ENCODE peak calls at places on chromosome 3, in six cellular contexts. Z is sigmoid colon, M is GM23338, K is mucosa of descending colon, O is lower lobe of right lung, B is left ventricle myocardium inferior. A is an unnamed sample.

GRCh38 chr3:43689766-43690399 is 855 bp upstream of the ABHD5 start:
- DNase-seq in Z (no peak), M (no peak), K (no peak), O (no peak), B (no peak), A (no peak)

GRCh38 chr3:106025151-106025722 is 156.4 kb upstream of the CBLB start:
- DNase-seq in Z (no peak), M (no peak), K (peak), O (peak), B (peak), A (no peak)

GRCh38 chr3:137768361-137769320 is 4.5 kb downstream of the SOX14 start:
- DNase-seq in Z (no peak), M (peak), K (no peak), O (no peak), B (no peak), A (no peak)

GRCh38 chr3:128133273-128133883 is 9.8 kb upstream of the RUVBL1 start:
- DNase-seq in Z (no peak), M (peak), K (peak), O (no peak), B (no peak), A (no peak)

GRCh38 chr3:140342668-140343067 is 335.2 kb upstream of the TRIM42 start:
- DNase-seq in Z (no peak), M (no peak), K (no peak), O (no peak), B (no peak), A (no peak)

GRCh38 chr3:158508481-158508880 is 62.5 kb upstream of the MLF1 start:
- DNase-seq in Z (no peak), M (no peak), K (no peak), O (no peak), B (no peak), A (no peak)

GRCh38 chr3:185534511-185534910 is 17.9 kb downstream of the LIPH start:
- DNase-seq in Z (no peak), M (no peak), K (no peak), O (no peak), B (no peak), A (no peak)

GRCh38 chr3:42652251-42652610 is 1.3 kb upstream of the ZBTB47 start:
- DNase-seq in Z (no peak), M (no peak), K (no peak), O (no peak), B (no peak), A (no peak)

GRCh38 chr3:127749787-127750225 is 72.5 kb downstream of the MGLL start:
- DNase-seq in Z (no peak), M (peak), K (no peak), O (no peak), B (no peak), A (no peak)

GRCh38 chr3:144332866-144333265 is 361.2 kb downstream of the DIPK2A start:
- DNase-seq in Z (no peak), M (no peak), K (no peak), O (no peak), B (no peak), A (no peak)

GRCh38 chr3:108343479-108343870 is 47.1 kb downstream of the HHLA2 start:
- DNase-seq in Z (no peak), M (no peak), K (no peak), O (no peak), B (no peak), A (no peak)

GRCh38 chr3:178711753-178712152 is 175.5 kb downstream of the KCNMB2 start:
- DNase-seq in Z (no peak), M (no peak), K (no peak), O (no peak), B (no peak), A (no peak)

GRCh38 chr3:137767146-137768020 is 3.3 kb downstream of the SOX14 start:
- DNase-seq in Z (no peak), M (peak), K (no peak), O (no peak), B (no peak), A (no peak)

GRCh38 chr3:126212629-126213375 is 32.4 kb upstream of the ALDH1L1 start:
- DNase-seq in Z (peak), M (peak), K (peak), O (peak), B (peak), A (no peak)

GRCh38 chr3:43525941-43526607 is 95.7 kb downstream of the ANO10 start:
- DNase-seq in Z (no peak), M (no peak), K (no peak), O (no peak), B (no peak), A (no peak)

GRCh38 chr3:161423911-161424522 is 52.7 kb upstream of the SPTSSB start:
- DNase-seq in Z (no peak), M (peak), K (no peak), O (no peak), B (no peak), A (no peak)

GRCh38 chr3:115428825-115429224 is 194.5 kb upstream of the GAP43 start:
- DNase-seq in Z (no peak), M (peak), K (no peak), O (no peak), B (no peak), A (no peak)

GRCh38 chr3:94615275-94616065 is 552.6 kb downstream of the NSUN3 start:
- DNase-seq in Z (no peak), M (no peak), K (no peak), O (no peak), B (no peak), A (no peak)

GRCh38 chr3:134605506-134605905 is 45.3 kb downstream of the KY start:
- DNase-seq in Z (no peak), M (no peak), K (no peak), O (no peak), B (no peak), A (no peak)

GRCh38 chr3:11138371-11138770 is 15.9 kb upstream of the HRH1 start:
- DNase-seq in Z (no peak), M (no peak), K (no peak), O (no peak), B (no peak), A (no peak)

GRCh38 chr3:48088056-48088748 is 72.0 kb upstream of the MAP4 start:
- DNase-seq in Z (peak), M (peak), K (no peak), O (no peak), B (no peak), A (no peak)

GRCh38 chr3:169245631-169246030 is 417.9 kb downstream of the MECOM start:
- DNase-seq in Z (no peak), M (no peak), K (no peak), O (no peak), B (no peak), A (no peak)

GRCh38 chr3:72279068-72279598 is 494.2 kb upstream of the PROK2 start:
- DNase-seq in Z (no peak), M (no peak), K (no peak), O (no peak), B (no peak), A (no peak)

GRCh38 chr3:69320867-69321266 is 65.0 kb downstream of the FRMD4B start:
- DNase-seq in Z (peak), M (no peak), K (peak), O (no peak), B (peak), A (no peak)

GRCh38 chr3:176505878-176506621 is 691.2 kb downstream of the TBL1XR1 start:
- DNase-seq in Z (no peak), M (peak), K (no peak), O (no peak), B (no peak), A (no peak)

GRCh38 chr3:76765526-76765925 is 274.4 kb upstream of the ROBO2 start:
- DNase-seq in Z (no peak), M (no peak), K (no peak), O (no peak), B (no peak), A (no peak)

GRCh38 chr3:150136242-150136641 is 165.5 kb upstream of the PFN2 start:
- DNase-seq in Z (no peak), M (no peak), K (no peak), O (no peak), B (no peak), A (no peak)

GRCh38 chr3:141388823-141389617 is 20.7 kb downstream of the ZBTB38 start:
- DNase-seq in Z (no peak), M (no peak), K (no peak), O (no peak), B (no peak), A (no peak)

GRCh38 chr3:187315872-187316271 is 24.3 kb upstream of the MASP1 start:
- DNase-seq in Z (no peak), M (no peak), K (no peak), O (no peak), B (no peak), A (no peak)

GRCh38 chr3:71680588-71680987 is 44.6 kb downstream of the EIF4E3 start:
- DNase-seq in Z (no peak), M (no peak), K (peak), O (no peak), B (no peak), A (no peak)

GRCh38 chr3:171788546-171789351 is 21.5 kb downstream of the PLD1 start:
- DNase-seq in Z (no peak), M (no peak), K (no peak), O (no peak), B (no peak), A (peak)
- TF ChIP-seq CTCF in Z (no peak), M (no peak), K (no peak), O (no peak), B (no peak), A (no peak)

GRCh38 chr3:184249412-184250166 is at the start of gene EEF1AKMT4:
- DNase-seq in Z (peak), M (peak), K (peak), O (peak), B (peak), A (peak)
- TF ChIP-seq CTCF in Z (no peak), M (peak), K (peak), O (peak), B (peak), A (no peak)

GRCh38 chr3:90092994-90093393 is 985.6 kb downstream of the EPHA3 start:
- DNase-seq in Z (no peak), M (peak), K (peak), O (no peak), B (no peak), A (no peak)

GRCh38 chr3:90091557-90091956 is 984.1 kb downstream of the EPHA3 start:
- DNase-seq in Z (peak), M (peak), K (peak), O (no peak), B (peak), A (no peak)
- TF ChIP-seq CTCF in Z (peak), M (peak), K (no peak), O (peak), B (peak), A (peak)

GRCh38 chr3:74630602-74631001 is 16.1 kb upstream of the CNTN3 start:
- DNase-seq in Z (no peak), M (peak), K (peak), O (no peak), B (no peak), A (no peak)
- TF ChIP-seq CTCF in Z (peak), M (peak), K (no peak), O (no peak), B (peak), A (peak)

GRCh38 chr3:64382171-64382570 is 156.9 kb upstream of the PRICKLE2 start:
- DNase-seq in Z (no peak), M (no peak), K (no peak), O (no peak), B (no peak), A (no peak)
- TF ChIP-seq CTCF in Z (no peak), M (peak), K (no peak), O (no peak), B (no peak), A (no peak)

GRCh38 chr3:45676248-45677044 is 12.8 kb upstream of the SACM1L start:
- DNase-seq in Z (no peak), M (no peak), K (no peak), O (no peak), B (no peak), A (no peak)
- TF ChIP-seq CTCF in Z (no peak), M (no peak), K (no peak), O (no peak), B (no peak), A (no peak)

GRCh38 chr3:4314688-4315087 is 11.5 kb downstream of the SETMAR start:
- DNase-seq in Z (no peak), M (no peak), K (no peak), O (no peak), B (no peak), A (no peak)
- TF ChIP-seq CTCF in Z (no peak), M (peak), K (no peak), O (peak), B (no peak), A (peak)

GRCh38 chr3:39063143-39063542 is 11.3 kb downstream of the WDR48 start:
- DNase-seq in Z (no peak), M (no peak), K (no peak), O (no peak), B (no peak), A (no peak)

GRCh38 chr3:39064646-39065045 is 12.8 kb downstream of the WDR48 start:
- DNase-seq in Z (no peak), M (no peak), K (no peak), O (no peak), B (no peak), A (no peak)

GRCh38 chr3:39062180-39062579 is 10.4 kb downstream of the WDR48 start:
- DNase-seq in Z (no peak), M (no peak), K (peak), O (no peak), B (no peak), A (no peak)

GRCh38 chr3:39067286-39067685 is 15.5 kb downstream of the WDR48 start:
- DNase-seq in Z (no peak), M (no peak), K (no peak), O (no peak), B (no peak), A (no peak)

DNA sequence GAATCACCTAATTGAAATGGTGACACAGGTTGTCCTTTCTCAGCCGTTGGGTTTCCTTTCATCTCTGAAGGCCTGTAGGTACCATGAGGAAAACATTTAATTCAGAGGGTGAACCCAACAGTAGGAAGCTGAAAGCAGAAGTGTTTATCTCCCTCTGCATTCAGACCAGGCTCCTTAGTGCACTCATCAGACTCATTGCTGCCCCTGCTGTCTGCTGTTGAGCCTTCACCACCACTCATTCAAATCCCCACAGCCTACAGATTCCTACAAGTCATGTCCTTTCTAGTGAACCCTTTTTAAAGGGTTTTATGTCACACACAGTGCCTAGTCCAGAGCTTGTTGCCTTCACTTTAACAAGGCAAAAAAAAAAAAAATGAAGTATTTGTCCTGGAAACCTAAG is 13.4 kb downstream of the WDR48 start:
- DNase-seq in Z (no peak), M (peak), K (peak), O (no peak), B (no peak), A (no peak)
- TF ChIP-seq CTCF in Z (no peak), M (peak), K (no peak), O (peak), B (peak), A (peak)

GRCh38 chr3:190387578-190388213 is at the start of gene CLDN16:
- DNase-seq in Z (no peak), M (peak), K (no peak), O (no peak), B (no peak), A (no peak)

GRCh38 chr3:190382082-190382481 is 5.9 kb upstream of the CLDN16 start:
- DNase-seq in Z (no peak), M (no peak), K (no peak), O (no peak), B (no peak), A (peak)

GRCh38 chr3:190385835-190386688 is 1.9 kb upstream of the CLDN16 start:
- DNase-seq in Z (no peak), M (no peak), K (no peak), O (no peak), B (no peak), A (peak)

GRCh38 chr3:190381356-190381940 is 6.5 kb upstream of the CLDN16 start:
- DNase-seq in Z (no peak), M (no peak), K (no peak), O (no peak), B (no peak), A (no peak)

DNA sequence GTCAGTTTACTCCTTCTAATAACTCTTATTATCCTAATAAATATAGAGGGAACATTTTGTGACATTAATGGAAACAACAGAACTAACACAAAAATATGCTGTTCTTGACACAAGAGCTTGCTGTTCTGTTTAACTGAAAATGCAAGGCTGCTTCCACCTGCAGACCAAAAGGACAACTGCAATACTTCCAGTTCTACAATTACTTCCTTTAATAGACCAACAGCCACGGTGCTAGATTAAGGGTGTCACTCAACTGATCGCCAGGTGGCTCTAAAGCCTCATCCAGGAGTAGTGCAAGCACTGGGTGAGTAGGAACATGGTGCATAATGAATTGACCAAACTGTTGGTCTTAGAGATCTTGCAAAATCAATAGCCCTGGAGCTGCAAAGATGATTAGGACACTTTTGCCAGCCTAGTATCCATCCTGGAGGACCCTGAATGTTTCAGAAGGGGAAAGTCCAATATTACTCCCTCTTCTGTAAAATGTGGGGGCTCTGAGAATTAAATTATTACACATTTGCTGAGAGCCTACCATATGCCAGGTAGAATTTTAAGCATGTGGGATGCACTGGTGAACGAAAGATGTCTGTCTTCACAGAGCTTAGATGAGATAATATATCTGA is 3.6 kb upstream of the CLDN16 start:
- DNase-seq in Z (no peak), M (peak), K (peak), O (no peak), B (no peak), A (no peak)
- TF ChIP-seq CTCF in Z (peak), M (peak), K (no peak), O (peak), B (peak), A (peak)

A was measured in AG09319.